ENCODE peak calls at places on chromosomes 13 and 19, in six cellular contexts. M, Z, D, C, U and I are unnamed samples.

GRCh38 chr19:51726049-51726448 is 2.3 kb upstream of the HAS1 start:
- DNase-seq in U (peak), C (peak), Z (peak), D (no peak), M (no peak), I (no peak)

GRCh38 chr13:30486230-30487074 is 20.7 kb upstream of the HMGB1 start:
- DNase-seq in U (no peak), Z (no peak), C (no peak), D (no peak), M (peak), I (no peak)

GRCh38 chr13:98300956-98301641 is 124.0 kb upstream of the RNF113B start:
- DNase-seq in D (no peak), U (peak), Z (peak), C (no peak), M (no peak), I (no peak)

GRCh38 chr13:110562696-110563462 is 1.4 kb upstream of the RAB20 start:
- DNase-seq in D (no peak), U (no peak), C (no peak), M (no peak), Z (no peak), I (no peak)

GRCh38 chr13:70622785-70623184 is 514.5 kb upstream of the KLHL1 start:
- DNase-seq in C (no peak), D (no peak), M (no peak), Z (no peak), U (no peak), I (no peak)

GRCh38 chr13:26220575-26220974 is 1.5 kb downstream of the RNF6 start:
- DNase-seq in Z (peak), D (no peak), M (no peak), C (no peak), U (no peak), I (no peak)

GRCh38 chr13:110850840-110851239 is 64.0 kb downstream of the ANKRD10 start:
- DNase-seq in D (no peak), Z (no peak), U (no peak), M (no peak), C (no peak), I (no peak)

GRCh38 chr13:95075506-95075905 is 225.7 kb downstream of the ABCC4 start:
- DNase-seq in U (no peak), Z (no peak), D (no peak), C (no peak), M (no peak), I (no peak)

GRCh38 chr13:102948006-102948405 is 102.2 kb downstream of the ERCC5 start:
- DNase-seq in D (no peak), M (no peak), Z (no peak), C (no peak), U (no peak), I (no peak)

GRCh38 chr19:56838930-56839664 is 1.4 kb downstream of the PEG3 start:
- DNase-seq in Z (peak), M (peak), C (peak), U (no peak), D (no peak), I (no peak)

GRCh38 chr19:51339687-51340656 is 2.0 kb downstream of the VSIG10L start:
- DNase-seq in C (peak), U (peak), Z (peak), M (peak), D (peak), I (peak)